ENCODE peak calls at places on chromosome 6, in nine cellular contexts. X, Z, R, M, C, P, T, N and I are unnamed samples.
A peak's percentile ranks its signal among the peaks of the same experiment; 100 is the strongest.

GRCh38 chr6:152642578-152643375 is 5.6 kb upstream of the SYNE1 start:
- DNase-seq in T (peak; percentile 19), M (peak; percentile 60), X (no peak), P (peak; percentile 89), Z (peak; percentile 58), C (peak; percentile 38), N (no peak), R (no peak), I (peak; percentile 67)

GRCh38 chr6:82786251-82786650 is 279.4 kb downstream of the UBE3D start:
- DNase-seq in M (no peak), R (no peak), X (no peak), T (no peak), C (no peak), N (no peak), P (no peak), Z (no peak), I (no peak)

GRCh38 chr6:24273471-24273870 is 84.4 kb downstream of the DCDC2 start:
- DNase-seq in R (no peak), Z (no peak), C (no peak), X (no peak), P (no peak), T (no peak), N (no peak), M (peak; percentile 57), I (no peak)

GRCh38 chr6:136571065-136571464 is 20.8 kb upstream of the MAP7 start:
- DNase-seq in X (no peak), P (no peak), Z (no peak), N (no peak), M (no peak), R (no peak), C (no peak), T (no peak), I (no peak)

GRCh38 chr6:12269100-12269499 is 21.1 kb upstream of the EDN1 start:
- DNase-seq in X (no peak), Z (no peak), T (no peak), M (no peak), P (no peak), N (no peak), R (no peak), C (no peak), I (no peak)

GRCh38 chr6:29907637-29908340 is 34.5 kb upstream of the HLA-A start:
- DNase-seq in T (no peak), P (no peak), X (no peak), R (peak; percentile 46), Z (no peak), M (no peak), C (no peak), N (no peak), I (no peak)

GRCh38 chr6:39082310-39082709 is 32.7 kb downstream of the SAYSD1 start:
- DNase-seq in T (no peak), M (no peak), X (no peak), N (no peak), R (peak; percentile 21), Z (no peak), P (no peak), C (no peak), I (no peak)

GRCh38 chr6:14601490-14601889 is 483.9 kb downstream of the CD83 start:
- DNase-seq in R (no peak), N (no peak), T (no peak), Z (no peak), P (no peak), C (no peak), X (no peak), M (no peak), I (no peak)

GRCh38 chr6:144921206-144921975 is 636.3 kb downstream of the UTRN start:
- DNase-seq in M (no peak), N (no peak), P (no peak), T (no peak), R (no peak), X (no peak), C (no peak), Z (no peak), I (no peak)

GRCh38 chr6:41966961-41967311 is 25.3 kb upstream of the CCND3 start:
- DNase-seq in C (peak; percentile 72), Z (no peak), X (peak; percentile 81), P (no peak), N (peak; percentile 34), M (peak; percentile 71), R (no peak), T (peak; percentile 74), I (no peak)

GRCh38 chr6:15588966-15589634 is 73.7 kb downstream of the DTNBP1 start:
- DNase-seq in Z (no peak), C (no peak), M (peak; percentile 53), R (no peak), N (peak; percentile 43), T (no peak), P (no peak), X (no peak), I (no peak)

GRCh38 chr6:10472634-10473033 is 48.5 kb upstream of the GCNT2 start:
- DNase-seq in N (no peak), T (no peak), C (no peak), R (no peak), X (no peak), M (no peak), P (no peak), Z (no peak), I (no peak)

GRCh38 chr6:90083891-90084290 is 189.6 kb downstream of the GJA10 start:
- DNase-seq in T (no peak), Z (no peak), C (no peak), X (peak; percentile 64), N (no peak), M (no peak), P (peak; percentile 72), R (no peak), I (no peak)

GRCh38 chr6:25956231-25956630 is 6.4 kb upstream of the TRIM38 start:
- DNase-seq in Z (no peak), N (no peak), M (no peak), P (no peak), X (no peak), T (no peak), R (no peak), C (no peak), I (no peak)

GRCh38 chr6:36078159-36078558 is 50.6 kb downstream of the MAPK14 start:
- DNase-seq in N (no peak), C (no peak), R (no peak), X (no peak), P (no peak), M (no peak), Z (no peak), T (no peak), I (no peak)

GRCh38 chr6:36073587-36073986 is 46.0 kb downstream of the MAPK14 start:
- DNase-seq in P (no peak), M (peak; percentile 12), R (no peak), N (no peak), T (no peak), C (no peak), Z (no peak), X (no peak), I (no peak)

GRCh38 chr6:36079596-36079995 is 50.7 kb upstream of the MAPK13 start:
- DNase-seq in X (no peak), Z (no peak), N (no peak), M (no peak), T (no peak), R (no peak), P (no peak), C (no peak), I (no peak)

GRCh38 chr6:36075656-36076055 is 48.0 kb downstream of the MAPK14 start:
- DNase-seq in N (no peak), R (no peak), P (no peak), M (peak; percentile 30), C (peak; percentile 28), Z (no peak), X (peak; percentile 46), T (no peak), I (peak; percentile 42)

DNA sequence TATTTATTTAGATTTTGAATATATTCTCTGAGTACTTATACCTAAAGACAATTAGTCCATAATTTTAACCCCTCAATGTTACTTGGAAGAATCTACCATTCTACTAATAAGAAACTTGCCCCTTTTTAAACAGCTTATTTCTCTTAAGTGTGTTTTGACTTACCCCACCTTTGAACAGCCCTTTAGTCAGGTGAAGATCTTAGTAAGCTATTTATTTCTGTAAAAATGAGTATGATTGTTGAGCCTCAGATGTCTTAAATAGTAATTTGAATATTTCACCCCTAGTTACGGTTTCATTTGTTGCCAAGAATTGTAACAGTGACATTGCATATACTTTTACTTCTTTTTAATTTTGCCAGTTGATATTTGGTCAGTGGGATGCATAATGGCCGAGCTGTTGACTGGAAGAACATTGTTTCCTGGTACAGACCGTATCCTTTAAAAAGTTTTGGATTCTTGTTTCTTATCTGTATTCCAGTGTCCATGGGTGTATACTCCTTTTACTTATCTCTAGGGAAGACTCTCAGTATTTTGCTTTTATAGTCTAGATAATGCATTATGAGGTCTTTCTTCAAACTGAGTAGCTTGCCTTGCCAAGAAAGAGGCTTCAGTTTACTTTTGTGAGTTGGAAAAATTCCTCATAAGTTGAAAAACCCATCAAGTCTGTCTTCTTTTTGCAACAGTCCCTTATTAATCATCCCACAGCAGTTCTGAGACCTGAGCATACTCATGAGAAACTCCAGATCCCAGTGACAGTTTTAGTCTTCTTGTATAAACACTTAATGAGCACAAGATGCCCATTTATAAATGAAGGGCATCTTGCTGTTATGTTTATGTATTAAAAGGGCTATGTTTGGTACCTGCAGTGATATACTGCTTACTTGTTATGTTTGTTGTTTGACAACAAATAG is 48.8 kb downstream of the MAPK14 start:
- DNase-seq in M (no peak), X (no peak), R (no peak), T (no peak), P (no peak), Z (no peak), C (no peak), N (no peak), I (no peak)
- H3K27ac ChIP-seq in M (no peak overlapping the region), X (no peak overlapping the region), R (no peak overlapping the region), T (no peak overlapping the region), P (no peak overlapping the region), Z (peak overlapping the region; percentile 62), C (no peak overlapping the region), N (no peak overlapping the region), I (no peak overlapping the region)

GRCh38 chr6:149453597-149454340 is 31.0 kb downstream of the ZC3H12D start:
- DNase-seq in C (no peak), P (peak; percentile 46), M (no peak), R (no peak), Z (no peak), X (no peak), T (peak; percentile 52), N (no peak), I (no peak)
- H3K27ac ChIP-seq in C (peak overlapping the region; percentile 76), P (peak overlapping the region; percentile 33), M (no peak overlapping the region), R (peak overlapping the region; percentile 5), Z (peak overlapping the region; percentile 17), X (no peak overlapping the region), T (no peak overlapping the region), N (no peak overlapping the region), I (no peak overlapping the region)

DNA sequence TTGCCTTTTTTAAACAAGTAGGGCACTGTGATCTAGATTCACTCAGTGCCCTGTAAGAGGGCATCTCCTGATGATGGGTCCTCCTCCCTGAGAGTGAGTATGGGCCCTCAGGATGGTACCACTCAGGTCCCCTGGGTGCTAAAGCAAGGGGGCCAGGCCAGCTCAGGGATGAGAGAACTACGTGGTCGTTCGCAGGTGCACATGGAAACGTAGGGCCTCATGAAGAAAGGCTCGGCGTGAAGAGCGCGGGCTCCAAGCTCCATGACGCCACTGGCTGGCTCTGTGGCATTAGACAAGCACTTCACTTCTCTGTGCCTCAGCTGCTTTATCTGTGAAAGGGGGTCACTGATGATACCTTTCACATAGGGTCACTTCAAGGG is 50.7 kb downstream of the SYNJ2 start:
- DNase-seq in C (no peak), P (no peak), R (no peak), X (no peak), N (no peak), Z (no peak), M (no peak), T (no peak), I (no peak)
- H3K27ac ChIP-seq in C (peak overlapping the region; percentile 69), P (no peak overlapping the region), R (no peak overlapping the region), X (no peak overlapping the region), N (peak overlapping the region; percentile 87), Z (peak overlapping the region; percentile 73), M (no peak overlapping the region), T (peak overlapping the region; percentile 64), I (peak overlapping the region; percentile 2)

GRCh38 chr6:56851104-56851503 is 103.8 kb upstream of the BEND6 start:
- DNase-seq in N (no peak), T (no peak), P (no peak), Z (no peak), M (no peak), R (no peak), X (no peak), C (no peak), I (no peak)
- H3K27ac ChIP-seq in N (peak overlapping the region; percentile 74), T (peak overlapping the region; percentile 88), P (peak overlapping the region; percentile 75), Z (peak overlapping the region; percentile 55), M (no peak overlapping the region), R (no peak overlapping the region), X (no peak overlapping the region), C (no peak overlapping the region), I (no peak overlapping the region)